ENCODE peak calls at places on chromosomes 13 and 19, in seven cellular contexts. T, D, R, X, O, E and V are unnamed samples.

GRCh38 chr13:35818577-35819165 is 312.5 kb downstream of the DCLK1 start:
- DNase-seq in T (no peak), O (peak; percentile 60), E (no peak), R (no peak), D (peak; percentile 62), X (peak; percentile 74), V (no peak)

GRCh38 chr13:25874907-25875306 is 176.9 kb downstream of the SHISA2 start:
- DNase-seq in X (no peak), E (no peak), R (no peak), T (no peak), D (no peak), O (no peak), V (no peak)

GRCh38 chr13:64305246-64305645 is 2889.6 kb upstream of the PCDH20 start:
- DNase-seq in E (no peak), O (peak; percentile 58), D (no peak), R (no peak), T (no peak), X (peak; percentile 76), V (no peak)

GRCh38 chr19:41753159-41753558 is 2.2 kb upstream of the CEACAM6 start:
- DNase-seq in O (no peak), E (peak; percentile 89), D (peak; percentile 31), T (peak; percentile 35), X (peak; percentile 18), R (peak; percentile 74), V (no peak)

GRCh38 chr13:41054212-41054877 is 7.0 kb upstream of the WBP4 start:
- DNase-seq in O (peak; percentile 64), D (peak; percentile 76), R (peak; percentile 22), X (peak; percentile 71), E (peak; percentile 32), T (no peak), V (no peak)

GRCh38 chr13:23889598-23890224 is 511 bp upstream of the MIPEP start:
- DNase-seq in O (no peak), D (no peak), T (no peak), E (no peak), R (no peak), X (peak; percentile 6), V (no peak)

GRCh38 chr13:94033098-94033497 is 446.4 kb downstream of the DCT start:
- DNase-seq in O (no peak), E (no peak), D (no peak), R (no peak), T (no peak), X (no peak), V (no peak)

GRCh38 chr19:35030257-35031071 is at the start of gene SCN1B:
- DNase-seq in X (peak; percentile 37), O (peak; percentile 55), E (peak; percentile 85), D (peak; percentile 87), R (peak; percentile 91), T (peak; percentile 65), V (peak; percentile 55)

GRCh38 chr19:40534148-40534547 is 42.5 kb upstream of the SHKBP1 start:
- DNase-seq in E (no peak), D (no peak), T (no peak), X (no peak), O (no peak), R (no peak), V (no peak)

GRCh38 chr19:39199025-39199424 is 2.3 kb downstream of the NCCRP1 start:
- DNase-seq in X (peak; percentile 71), R (no peak), O (peak; percentile 63), T (no peak), E (no peak), D (no peak), V (no peak)

GRCh38 chr13:23467048-23467931 is 33.8 kb upstream of the SACS start:
- DNase-seq in X (no peak), E (no peak), D (no peak), R (no peak), O (peak; percentile 43), T (no peak), V (no peak)

GRCh38 chr13:110015253-110015652 is 228.9 kb upstream of the IRS2 start:
- DNase-seq in O (peak; percentile 43), E (no peak), D (no peak), T (peak; percentile 20), R (no peak), X (no peak), V (no peak)

GRCh38 chr19:10747271-10747670 is 29.4 kb downstream of the DNM2 start:
- DNase-seq in R (peak; percentile 31), O (no peak), T (no peak), D (no peak), X (no peak), E (no peak), V (no peak)

GRCh38 chr19:17751912-17752273 is 616 bp downstream of the FCHO1 start:
- DNase-seq in T (no peak), X (no peak), E (no peak), D (no peak), R (no peak), O (no peak), V (no peak)

GRCh38 chr19:1826557-1827521 is 14.8 kb upstream of the ATP8B3 start:
- DNase-seq in T (no peak), X (no peak), E (no peak), D (peak; percentile 75), R (no peak), O (no peak), V (no peak)
- TF ChIP-seq CTCF in T (no peak), X (no peak), E (no peak), D (no peak), R (no peak), O (no peak), V (no peak)

GRCh38 chr13:65615506-65615905 is 1614.6 kb downstream of the PCDH9 start:
- DNase-seq in O (no peak), R (no peak), E (no peak), X (no peak), T (no peak), D (no peak), V (no peak)

DNA sequence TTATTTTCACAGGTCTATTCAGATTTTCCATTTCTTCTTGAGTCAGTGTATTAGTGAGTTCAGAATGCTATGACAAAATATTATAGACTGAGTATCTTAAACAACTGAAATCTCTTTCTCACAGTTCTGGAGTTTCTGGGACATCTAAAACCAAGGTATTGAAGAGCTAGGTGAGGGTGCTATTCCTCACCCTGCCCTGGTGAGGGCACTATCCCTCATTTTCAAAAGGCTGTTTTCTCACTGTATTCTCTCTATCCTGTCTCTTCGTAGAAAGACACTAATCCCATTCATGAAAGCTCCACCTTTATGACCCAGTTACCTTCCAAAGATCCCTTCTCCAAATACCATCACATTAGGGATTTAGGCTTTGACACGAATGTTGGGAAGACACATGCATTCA is 1617.1 kb downstream of the PCDH9 start:
- DNase-seq in D (no peak), E (no peak), R (no peak), T (no peak), O (no peak), X (no peak), V (no peak)
- TF ChIP-seq CTCF in D (no peak), E (no peak), R (no peak), T (no peak), O (no peak), X (peak; percentile 18), V (peak; percentile 25)

GRCh38 chr13:86563308-86563707 is 764.1 kb upstream of the SLITRK6 start:
- DNase-seq in R (no peak), O (peak; percentile 75), X (peak; percentile 76), D (no peak), E (no peak), T (no peak), V (no peak)

GRCh38 chr13:86562876-86563275 is 763.7 kb upstream of the SLITRK6 start:
- DNase-seq in T (no peak), E (no peak), D (no peak), X (no peak), O (no peak), R (no peak), V (no peak)

GRCh38 chr13:86569119-86569518 is 769.9 kb upstream of the SLITRK6 start:
- DNase-seq in D (no peak), O (peak; percentile 71), X (no peak), R (no peak), E (no peak), T (no peak), V (no peak)

GRCh38 chr13:86569974-86570373 is 770.8 kb upstream of the SLITRK6 start:
- DNase-seq in T (no peak), O (no peak), D (no peak), E (no peak), R (no peak), X (no peak), V (no peak)

GRCh38 chr13:86567119-86567518 is 767.9 kb upstream of the SLITRK6 start:
- DNase-seq in E (no peak), O (no peak), D (peak; percentile 8), X (no peak), T (no peak), R (no peak), V (no peak)
- TF ChIP-seq CTCF in E (no peak), O (no peak), D (peak; percentile 30), X (no peak), T (no peak), R (no peak), V (peak; percentile 47)

GRCh38 chr19:19750131-19750841 is 17.4 kb upstream of the ZNF14 start:
- DNase-seq in D (no peak), E (no peak), O (no peak), X (no peak), R (no peak), T (no peak), V (no peak)
- TF ChIP-seq CTCF in D (no peak), E (no peak), O (no peak), X (no peak), R (no peak), T (no peak), V (no peak)

DNA sequence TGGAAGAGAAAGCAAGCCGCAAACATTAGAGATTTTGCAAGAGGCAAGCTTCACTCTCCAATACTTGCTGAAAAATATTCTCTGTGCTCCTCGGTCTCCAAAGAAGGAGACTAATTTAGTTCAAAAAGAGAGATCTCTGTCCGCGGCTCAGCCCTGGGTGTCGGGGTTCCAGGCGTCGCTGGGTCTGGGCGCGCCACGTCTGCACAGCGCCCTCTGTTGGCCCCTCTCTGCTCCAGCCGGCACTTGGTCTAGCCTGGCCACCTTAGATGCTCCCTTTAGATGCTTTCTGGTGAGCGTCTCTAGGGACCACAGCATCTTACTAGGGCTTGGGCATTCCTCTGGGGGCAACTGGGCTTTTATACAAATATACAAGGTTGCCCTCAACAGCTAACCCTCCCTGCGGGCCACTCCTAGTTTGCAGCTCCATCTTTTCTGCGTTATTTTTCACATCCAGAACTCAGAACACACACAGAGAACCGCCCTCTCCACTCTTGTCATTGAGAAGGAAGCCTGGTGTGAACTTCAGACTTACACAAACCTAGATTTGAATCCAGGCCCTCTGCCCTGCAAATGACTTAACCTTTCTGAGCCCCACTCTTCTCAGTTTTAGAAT is 78.3 kb downstream of the CYSLTR2 start:
- DNase-seq in E (peak; percentile 57), T (peak; percentile 39), R (peak; percentile 2), O (no peak), X (no peak), D (peak; percentile 64), V (peak; percentile 23)
- TF ChIP-seq CTCF in E (peak; percentile 61), T (peak; percentile 67), R (peak; percentile 49), O (peak; percentile 27), X (peak; percentile 33), D (peak; percentile 65), V (peak; percentile 77)

DNA sequence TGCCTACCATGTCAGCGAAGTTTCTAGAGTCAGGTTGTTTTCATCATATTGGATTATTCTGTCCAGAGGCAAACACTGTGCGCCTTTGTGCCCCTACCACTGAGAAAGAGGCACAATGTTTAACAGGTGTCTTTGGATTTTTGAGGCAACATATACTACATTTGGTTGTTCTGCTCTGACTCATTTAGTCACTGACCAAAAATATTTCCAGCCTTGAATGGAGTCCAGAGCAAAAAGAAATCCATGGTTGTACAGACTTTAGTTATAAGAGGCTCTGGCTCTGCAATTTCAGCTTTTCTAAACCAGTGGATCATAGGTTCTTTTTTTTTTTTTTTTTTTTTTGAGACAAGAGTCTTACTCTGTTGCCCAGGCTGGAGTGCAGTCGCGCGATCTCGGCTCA is 35.7 kb downstream of the LACC1 start:
- DNase-seq in O (peak; percentile 62), T (no peak), E (no peak), X (peak; percentile 33), R (no peak), D (no peak), V (no peak)
- TF ChIP-seq CTCF in O (no peak), T (no peak), E (no peak), X (no peak), R (no peak), D (no peak), V (no peak)